ENCODE peak calls at places on chromosomes 7 and 10, in nine cellular contexts. One of them, this sample, is unnamed.
A peak's percentile ranks its signal among the peaks of the same experiment; 100 is the strongest.

GRCh38 chr10:87619705-87620104 is 40.0 kb upstream of the PAPSS2 start:
- DNase-seq in A549: no peak
- DNase-seq in CD4-positive, CD25-positive, alpha-beta regulatory T cell: no peak
- DNase-seq in brain microvascular endothelial cell: no peak
- DNase-seq in effector memory CD4-positive, alpha-beta T cell: no peak
- DNase-seq in uterus: no peak
- DNase-seq in cardiac muscle cell: no peak
- DNase-seq in CD8-positive, alpha-beta memory T cell: no peak
- DNase-seq in colonic mucosa: no peak
- DNase-seq in this sample: no peak

GRCh38 chr7:22563621-22564241 is 63.7 kb upstream of the STEAP1B start:
- DNase-seq in uterus: no peak
- DNase-seq in CD8-positive, alpha-beta memory T cell: no peak
- DNase-seq in brain microvascular endothelial cell: peak; percentile 31
- DNase-seq in cardiac muscle cell: peak; percentile 45
- DNase-seq in CD4-positive, CD25-positive, alpha-beta regulatory T cell: no peak
- DNase-seq in colonic mucosa: no peak
- DNase-seq in A549: no peak
- DNase-seq in effector memory CD4-positive, alpha-beta T cell: no peak
- DNase-seq in this sample: no peak

GRCh38 chr7:84042110-84042539 is 152.5 kb downstream of the SEMA3A start:
- DNase-seq in CD8-positive, alpha-beta memory T cell: no peak
- DNase-seq in effector memory CD4-positive, alpha-beta T cell: no peak
- DNase-seq in CD4-positive, CD25-positive, alpha-beta regulatory T cell: no peak
- DNase-seq in colonic mucosa: no peak
- DNase-seq in brain microvascular endothelial cell: peak; percentile 61
- DNase-seq in uterus: no peak
- DNase-seq in cardiac muscle cell: no peak
- DNase-seq in A549: no peak
- DNase-seq in this sample: no peak

GRCh38 chr7:131945313-131945831 is 388.9 kb upstream of the PODXL start:
- DNase-seq in CD4-positive, CD25-positive, alpha-beta regulatory T cell: no peak
- DNase-seq in CD8-positive, alpha-beta memory T cell: no peak
- DNase-seq in effector memory CD4-positive, alpha-beta T cell: no peak
- DNase-seq in uterus: no peak
- DNase-seq in colonic mucosa: peak; percentile 49
- DNase-seq in brain microvascular endothelial cell: peak; percentile 12
- DNase-seq in cardiac muscle cell: peak; percentile 86
- DNase-seq in A549: peak; percentile 58
- DNase-seq in this sample: no peak

GRCh38 chr7:75980126-75980864 is 14.1 kb downstream of the TMEM120A start:
- DNase-seq in CD4-positive, CD25-positive, alpha-beta regulatory T cell: no peak
- DNase-seq in CD8-positive, alpha-beta memory T cell: no peak
- DNase-seq in brain microvascular endothelial cell: no peak
- DNase-seq in A549: no peak
- DNase-seq in cardiac muscle cell: no peak
- DNase-seq in colonic mucosa: peak; percentile 95
- DNase-seq in effector memory CD4-positive, alpha-beta T cell: no peak
- DNase-seq in uterus: peak; percentile 36
- DNase-seq in this sample: no peak

GRCh38 chr7:94701555-94701973 is 45.6 kb upstream of the SGCE start:
- DNase-seq in effector memory CD4-positive, alpha-beta T cell: no peak
- DNase-seq in A549: peak; percentile 7
- DNase-seq in CD8-positive, alpha-beta memory T cell: no peak
- DNase-seq in CD4-positive, CD25-positive, alpha-beta regulatory T cell: no peak
- DNase-seq in brain microvascular endothelial cell: peak; percentile 69
- DNase-seq in uterus: no peak
- DNase-seq in colonic mucosa: no peak
- DNase-seq in cardiac muscle cell: no peak
- DNase-seq in this sample: no peak

GRCh38 chr7:148905093-148905666 is 21.1 kb upstream of the EZH2 start:
- DNase-seq in colonic mucosa: no peak
- DNase-seq in effector memory CD4-positive, alpha-beta T cell: no peak
- DNase-seq in CD4-positive, CD25-positive, alpha-beta regulatory T cell: no peak
- DNase-seq in cardiac muscle cell: no peak
- DNase-seq in CD8-positive, alpha-beta memory T cell: no peak
- DNase-seq in A549: no peak
- DNase-seq in uterus: no peak
- DNase-seq in brain microvascular endothelial cell: no peak
- DNase-seq in this sample: no peak

GRCh38 chr10:69234447-69234846 is 14.3 kb downstream of the HKDC1 start:
- DNase-seq in brain microvascular endothelial cell: no peak
- DNase-seq in CD4-positive, CD25-positive, alpha-beta regulatory T cell: no peak
- DNase-seq in A549: no peak
- DNase-seq in cardiac muscle cell: no peak
- DNase-seq in CD8-positive, alpha-beta memory T cell: no peak
- DNase-seq in effector memory CD4-positive, alpha-beta T cell: no peak
- DNase-seq in colonic mucosa: no peak
- DNase-seq in uterus: no peak
- DNase-seq in this sample: no peak

GRCh38 chr7:50782376-50783208 is at the start of gene GRB10:
- DNase-seq in CD4-positive, CD25-positive, alpha-beta regulatory T cell: no peak
- DNase-seq in cardiac muscle cell: peak; percentile 71
- DNase-seq in A549: no peak
- DNase-seq in brain microvascular endothelial cell: no peak
- DNase-seq in colonic mucosa: no peak
- DNase-seq in CD8-positive, alpha-beta memory T cell: no peak
- DNase-seq in uterus: peak; percentile 46
- DNase-seq in effector memory CD4-positive, alpha-beta T cell: no peak
- DNase-seq in this sample: no peak

GRCh38 chr10:16952610-16953009 is 135.4 kb upstream of the RSU1 start:
- DNase-seq in A549: no peak
- DNase-seq in cardiac muscle cell: no peak
- DNase-seq in uterus: no peak
- DNase-seq in CD8-positive, alpha-beta memory T cell: no peak
- DNase-seq in effector memory CD4-positive, alpha-beta T cell: no peak
- DNase-seq in colonic mucosa: no peak
- DNase-seq in brain microvascular endothelial cell: no peak
- DNase-seq in CD4-positive, CD25-positive, alpha-beta regulatory T cell: no peak
- DNase-seq in this sample: no peak

GRCh38 chr7:34277016-34277800 is 371.9 kb downstream of the BMPER start:
- DNase-seq in brain microvascular endothelial cell: peak; percentile 78
- DNase-seq in cardiac muscle cell: no peak
- DNase-seq in A549: no peak
- DNase-seq in CD4-positive, CD25-positive, alpha-beta regulatory T cell: no peak
- DNase-seq in effector memory CD4-positive, alpha-beta T cell: no peak
- DNase-seq in colonic mucosa: no peak
- DNase-seq in CD8-positive, alpha-beta memory T cell: no peak
- DNase-seq in uterus: no peak
- DNase-seq in this sample: no peak

GRCh38 chr7:93159490-93159889 is 11.3 kb upstream of the SAMD9L start:
- DNase-seq in colonic mucosa: no peak
- DNase-seq in CD4-positive, CD25-positive, alpha-beta regulatory T cell: no peak
- DNase-seq in CD8-positive, alpha-beta memory T cell: no peak
- DNase-seq in effector memory CD4-positive, alpha-beta T cell: no peak
- DNase-seq in uterus: no peak
- DNase-seq in brain microvascular endothelial cell: peak; percentile 47
- DNase-seq in cardiac muscle cell: no peak
- DNase-seq in A549: no peak
- DNase-seq in this sample: no peak

GRCh38 chr7:154598864-154599263 is 404.1 kb downstream of the PAXIP1 start:
- DNase-seq in colonic mucosa: no peak
- DNase-seq in cardiac muscle cell: no peak
- DNase-seq in uterus: no peak
- DNase-seq in CD4-positive, CD25-positive, alpha-beta regulatory T cell: no peak
- DNase-seq in CD8-positive, alpha-beta memory T cell: no peak
- DNase-seq in brain microvascular endothelial cell: no peak
- DNase-seq in A549: no peak
- DNase-seq in effector memory CD4-positive, alpha-beta T cell: no peak
- DNase-seq in this sample: no peak

GRCh38 chr10:28137907-28138880 is 139.3 kb upstream of the ODAD2 start:
- DNase-seq in brain microvascular endothelial cell: peak; percentile 23
- DNase-seq in cardiac muscle cell: no peak
- DNase-seq in effector memory CD4-positive, alpha-beta T cell: no peak
- DNase-seq in A549: no peak
- DNase-seq in CD4-positive, CD25-positive, alpha-beta regulatory T cell: no peak
- DNase-seq in colonic mucosa: no peak
- DNase-seq in uterus: no peak
- DNase-seq in CD8-positive, alpha-beta memory T cell: no peak
- DNase-seq in this sample: no peak

GRCh38 chr10:21292763-21293517 is 232.5 kb downstream of the SKIDA1 start:
- DNase-seq in brain microvascular endothelial cell: peak; percentile 98
- DNase-seq in effector memory CD4-positive, alpha-beta T cell: no peak
- DNase-seq in colonic mucosa: peak; percentile 34
- DNase-seq in A549: peak; percentile 89
- DNase-seq in CD8-positive, alpha-beta memory T cell: no peak
- DNase-seq in uterus: peak; percentile 71
- DNase-seq in CD4-positive, CD25-positive, alpha-beta regulatory T cell: no peak
- DNase-seq in cardiac muscle cell: peak; percentile 72
- DNase-seq in this sample: peak; percentile 27

GRCh38 chr7:154843670-154844237 is 159.2 kb downstream of the PAXIP1 start:
- DNase-seq in uterus: no peak
- DNase-seq in cardiac muscle cell: no peak
- DNase-seq in CD4-positive, CD25-positive, alpha-beta regulatory T cell: no peak
- DNase-seq in A549: no peak
- DNase-seq in colonic mucosa: no peak
- DNase-seq in CD8-positive, alpha-beta memory T cell: no peak
- DNase-seq in effector memory CD4-positive, alpha-beta T cell: no peak
- DNase-seq in brain microvascular endothelial cell: no peak
- DNase-seq in this sample: no peak

GRCh38 chr10:30984563-30985328 is 46.9 kb downstream of the ZNF438 start:
- DNase-seq in colonic mucosa: no peak
- DNase-seq in A549: no peak
- DNase-seq in effector memory CD4-positive, alpha-beta T cell: no peak
- DNase-seq in uterus: no peak
- DNase-seq in CD4-positive, CD25-positive, alpha-beta regulatory T cell: no peak
- DNase-seq in cardiac muscle cell: no peak
- DNase-seq in CD8-positive, alpha-beta memory T cell: no peak
- DNase-seq in brain microvascular endothelial cell: no peak
- DNase-seq in this sample: no peak

GRCh38 chr7:515628-516027 is 4.0 kb downstream of the PDGFA start:
- DNase-seq in CD4-positive, CD25-positive, alpha-beta regulatory T cell: no peak
- DNase-seq in brain microvascular endothelial cell: no peak
- DNase-seq in effector memory CD4-positive, alpha-beta T cell: no peak
- DNase-seq in uterus: no peak
- DNase-seq in CD8-positive, alpha-beta memory T cell: no peak
- DNase-seq in cardiac muscle cell: no peak
- DNase-seq in colonic mucosa: no peak
- DNase-seq in A549: no peak
- DNase-seq in this sample: no peak
- H3K4me3 ChIP-seq in CD4-positive, CD25-positive, alpha-beta regulatory T cell: no peak overlapping the region
- H3K4me3 ChIP-seq in brain microvascular endothelial cell: peak overlapping the region; percentile 2
- H3K4me3 ChIP-seq in effector memory CD4-positive, alpha-beta T cell: no peak overlapping the region
- H3K4me3 ChIP-seq in uterus: no peak overlapping the region
- H3K4me3 ChIP-seq in CD8-positive, alpha-beta memory T cell: no peak overlapping the region
- H3K4me3 ChIP-seq in cardiac muscle cell: no peak overlapping the region
- H3K4me3 ChIP-seq in colonic mucosa: no peak overlapping the region
- H3K4me3 ChIP-seq in A549: no peak overlapping the region
- H3K4me3 ChIP-seq in this sample: no peak overlapping the region

GRCh38 chr7:158549176-158549833 is 38.3 kb downstream of the PTPRN2 start:
- DNase-seq in CD8-positive, alpha-beta memory T cell: no peak
- DNase-seq in cardiac muscle cell: no peak
- DNase-seq in uterus: peak; percentile 21
- DNase-seq in CD4-positive, CD25-positive, alpha-beta regulatory T cell: no peak
- DNase-seq in brain microvascular endothelial cell: peak; percentile 40
- DNase-seq in A549: no peak
- DNase-seq in effector memory CD4-positive, alpha-beta T cell: no peak
- DNase-seq in colonic mucosa: peak; percentile 22
- DNase-seq in this sample: peak; percentile 36
- H3K4me3 ChIP-seq in CD8-positive, alpha-beta memory T cell: no peak overlapping the region
- H3K4me3 ChIP-seq in cardiac muscle cell: no peak overlapping the region
- H3K4me3 ChIP-seq in uterus: no peak overlapping the region
- H3K4me3 ChIP-seq in CD4-positive, CD25-positive, alpha-beta regulatory T cell: no peak overlapping the region
- H3K4me3 ChIP-seq in brain microvascular endothelial cell: no peak overlapping the region
- H3K4me3 ChIP-seq in A549: no peak overlapping the region
- H3K4me3 ChIP-seq in effector memory CD4-positive, alpha-beta T cell: no peak overlapping the region
- H3K4me3 ChIP-seq in colonic mucosa: no peak overlapping the region
- H3K4me3 ChIP-seq in this sample: peak overlapping the region; percentile 29

GRCh38 chr10:22314852-22315251 is 1.3 kb upstream of the COMMD3 start:
- DNase-seq in CD8-positive, alpha-beta memory T cell: no peak
- DNase-seq in effector memory CD4-positive, alpha-beta T cell: no peak
- DNase-seq in cardiac muscle cell: no peak
- DNase-seq in uterus: no peak
- DNase-seq in colonic mucosa: no peak
- DNase-seq in CD4-positive, CD25-positive, alpha-beta regulatory T cell: no peak
- DNase-seq in brain microvascular endothelial cell: no peak
- DNase-seq in A549: no peak
- DNase-seq in this sample: no peak
- H3K4me3 ChIP-seq in CD8-positive, alpha-beta memory T cell: no peak overlapping the region
- H3K4me3 ChIP-seq in effector memory CD4-positive, alpha-beta T cell: no peak overlapping the region
- H3K4me3 ChIP-seq in cardiac muscle cell: no peak overlapping the region
- H3K4me3 ChIP-seq in uterus: no peak overlapping the region
- H3K4me3 ChIP-seq in colonic mucosa: no peak overlapping the region
- H3K4me3 ChIP-seq in CD4-positive, CD25-positive, alpha-beta regulatory T cell: peak overlapping the region; percentile 92
- H3K4me3 ChIP-seq in brain microvascular endothelial cell: no peak overlapping the region
- H3K4me3 ChIP-seq in A549: no peak overlapping the region
- H3K4me3 ChIP-seq in this sample: no peak overlapping the region

GRCh38 chr7:433558-433957 is 86.1 kb downstream of the PDGFA start:
- DNase-seq in colonic mucosa: no peak
- DNase-seq in CD4-positive, CD25-positive, alpha-beta regulatory T cell: no peak
- DNase-seq in brain microvascular endothelial cell: no peak
- DNase-seq in uterus: no peak
- DNase-seq in effector memory CD4-positive, alpha-beta T cell: no peak
- DNase-seq in cardiac muscle cell: no peak
- DNase-seq in CD8-positive, alpha-beta memory T cell: no peak
- DNase-seq in A549: no peak
- DNase-seq in this sample: no peak

GRCh38 chr7:435518-436366 is 83.9 kb downstream of the PDGFA start:
- DNase-seq in effector memory CD4-positive, alpha-beta T cell: no peak
- DNase-seq in A549: peak; percentile 61
- DNase-seq in brain microvascular endothelial cell: no peak
- DNase-seq in colonic mucosa: peak; percentile 78
- DNase-seq in CD8-positive, alpha-beta memory T cell: no peak
- DNase-seq in cardiac muscle cell: no peak
- DNase-seq in CD4-positive, CD25-positive, alpha-beta regulatory T cell: no peak
- DNase-seq in uterus: no peak
- DNase-seq in this sample: peak; percentile 59

GRCh38 chr7:432933-433332 is 86.7 kb downstream of the PDGFA start:
- DNase-seq in brain microvascular endothelial cell: no peak
- DNase-seq in A549: no peak
- DNase-seq in effector memory CD4-positive, alpha-beta T cell: no peak
- DNase-seq in colonic mucosa: no peak
- DNase-seq in CD8-positive, alpha-beta memory T cell: no peak
- DNase-seq in CD4-positive, CD25-positive, alpha-beta regulatory T cell: no peak
- DNase-seq in cardiac muscle cell: no peak
- DNase-seq in uterus: no peak
- DNase-seq in this sample: no peak

GRCh38 chr7:436367-437128 is 83.1 kb downstream of the PDGFA start:
- DNase-seq in CD8-positive, alpha-beta memory T cell: no peak
- DNase-seq in effector memory CD4-positive, alpha-beta T cell: no peak
- DNase-seq in colonic mucosa: no peak
- DNase-seq in uterus: no peak
- DNase-seq in CD4-positive, CD25-positive, alpha-beta regulatory T cell: no peak
- DNase-seq in brain microvascular endothelial cell: no peak
- DNase-seq in A549: no peak
- DNase-seq in cardiac muscle cell: no peak
- DNase-seq in this sample: no peak

DNA sequence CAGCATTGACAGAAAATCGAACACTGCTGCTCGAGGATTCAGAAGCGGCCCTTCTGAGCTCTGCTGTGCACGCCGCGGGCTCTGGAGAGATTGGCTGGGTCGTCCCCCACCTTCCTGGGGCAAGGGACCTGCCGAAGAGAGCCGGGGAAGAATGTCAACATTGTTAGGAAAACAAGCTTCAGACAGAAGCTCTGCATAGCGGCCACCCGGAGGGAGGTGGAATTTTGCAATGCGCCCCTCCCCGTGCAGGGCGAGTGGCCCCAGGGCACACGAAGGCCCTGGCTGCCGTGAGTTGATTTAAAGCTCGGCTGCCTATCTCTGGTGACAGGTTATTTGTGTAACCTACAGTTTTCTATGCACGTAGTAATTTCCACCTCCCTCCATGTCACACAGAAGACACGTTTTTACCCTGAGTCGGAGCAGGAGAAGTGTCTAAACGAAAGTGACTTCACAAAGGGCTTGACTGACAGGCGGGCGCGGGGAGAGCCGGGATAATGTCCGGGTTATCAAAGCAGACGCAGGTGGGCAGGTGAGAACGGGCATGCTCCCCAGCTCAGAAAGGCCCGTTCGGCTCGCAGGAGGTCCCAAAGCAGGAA is 84.7 kb downstream of the PDGFA start:
- DNase-seq in CD4-positive, CD25-positive, alpha-beta regulatory T cell: no peak
- DNase-seq in uterus: no peak
- DNase-seq in CD8-positive, alpha-beta memory T cell: no peak
- DNase-seq in cardiac muscle cell: no peak
- DNase-seq in A549: no peak
- DNase-seq in brain microvascular endothelial cell: no peak
- DNase-seq in effector memory CD4-positive, alpha-beta T cell: no peak
- DNase-seq in colonic mucosa: peak; percentile 50
- DNase-seq in this sample: no peak
- H3K4me3 ChIP-seq in CD4-positive, CD25-positive, alpha-beta regulatory T cell: no peak overlapping the region
- H3K4me3 ChIP-seq in uterus: no peak overlapping the region
- H3K4me3 ChIP-seq in CD8-positive, alpha-beta memory T cell: no peak overlapping the region
- H3K4me3 ChIP-seq in cardiac muscle cell: no peak overlapping the region
- H3K4me3 ChIP-seq in A549: no peak overlapping the region
- H3K4me3 ChIP-seq in brain microvascular endothelial cell: no peak overlapping the region
- H3K4me3 ChIP-seq in effector memory CD4-positive, alpha-beta T cell: no peak overlapping the region
- H3K4me3 ChIP-seq in colonic mucosa: no peak overlapping the region
- H3K4me3 ChIP-seq in this sample: no peak overlapping the region